ENCODE peak calls at places on chromosomes 5 and 9, in eight cellular contexts. One of them, this sample, is unnamed.

GRCh38 chr9:19102181-19102630 is 498 bp downstream of the HAUS6 start:
- DNase-seq in type B pancreatic cell: no peak
- DNase-seq in GM23338: peak
- DNase-seq in heart right ventricle: no peak
- DNase-seq in cardiac fibroblast: peak
- DNase-seq in ovary: peak
- DNase-seq in A673: peak
- DNase-seq in fibroblast of pulmonary artery: no peak
- DNase-seq in this sample: no peak

GRCh38 chr9:13358128-13358527 is 78.6 kb upstream of the MPDZ start:
- DNase-seq in A673: no peak
- DNase-seq in fibroblast of pulmonary artery: peak
- DNase-seq in heart right ventricle: no peak
- DNase-seq in type B pancreatic cell: no peak
- DNase-seq in ovary: no peak
- DNase-seq in cardiac fibroblast: peak
- DNase-seq in GM23338: no peak
- DNase-seq in this sample: peak

GRCh38 chr5:115435065-115435775 is 109.4 kb downstream of the FEM1C start:
- DNase-seq in GM23338: no peak
- DNase-seq in ovary: no peak
- DNase-seq in cardiac fibroblast: no peak
- DNase-seq in fibroblast of pulmonary artery: no peak
- DNase-seq in type B pancreatic cell: no peak
- DNase-seq in heart right ventricle: no peak
- DNase-seq in A673: no peak
- DNase-seq in this sample: no peak

GRCh38 chr5:142543951-142544753 is 141.7 kb downstream of the FGF1 start:
- DNase-seq in heart right ventricle: no peak
- DNase-seq in A673: no peak
- DNase-seq in cardiac fibroblast: peak
- DNase-seq in GM23338: no peak
- DNase-seq in fibroblast of pulmonary artery: peak
- DNase-seq in type B pancreatic cell: no peak
- DNase-seq in ovary: no peak
- DNase-seq in this sample: peak

GRCh38 chr9:11457809-11458785 is 845.3 kb upstream of the PTPRD start:
- DNase-seq in A673: peak
- DNase-seq in heart right ventricle: no peak
- DNase-seq in type B pancreatic cell: no peak
- DNase-seq in fibroblast of pulmonary artery: peak
- DNase-seq in cardiac fibroblast: no peak
- DNase-seq in GM23338: peak
- DNase-seq in ovary: no peak
- DNase-seq in this sample: no peak

GRCh38 chr9:114399381-114399780 is 11.6 kb upstream of the AKNA start:
- DNase-seq in heart right ventricle: no peak
- DNase-seq in type B pancreatic cell: no peak
- DNase-seq in GM23338: no peak
- DNase-seq in fibroblast of pulmonary artery: no peak
- DNase-seq in A673: no peak
- DNase-seq in ovary: peak
- DNase-seq in cardiac fibroblast: no peak
- DNase-seq in this sample: no peak

GRCh38 chr5:164958688-164959087 is 1453.3 kb downstream of the MAT2B start:
- DNase-seq in ovary: no peak
- DNase-seq in GM23338: no peak
- DNase-seq in A673: peak
- DNase-seq in fibroblast of pulmonary artery: no peak
- DNase-seq in type B pancreatic cell: no peak
- DNase-seq in cardiac fibroblast: no peak
- DNase-seq in heart right ventricle: no peak
- DNase-seq in this sample: no peak

GRCh38 chr5:159582756-159583523 is 252.7 kb upstream of the IL12B start:
- DNase-seq in heart right ventricle: no peak
- DNase-seq in GM23338: no peak
- DNase-seq in fibroblast of pulmonary artery: peak
- DNase-seq in cardiac fibroblast: peak
- DNase-seq in type B pancreatic cell: no peak
- DNase-seq in A673: no peak
- DNase-seq in ovary: no peak
- DNase-seq in this sample: no peak

GRCh38 chr9:9016597-9016996 is 1217.0 kb upstream of the DMAC1 start:
- DNase-seq in GM23338: no peak
- DNase-seq in type B pancreatic cell: no peak
- DNase-seq in ovary: no peak
- DNase-seq in cardiac fibroblast: no peak
- DNase-seq in fibroblast of pulmonary artery: no peak
- DNase-seq in A673: no peak
- DNase-seq in heart right ventricle: no peak
- DNase-seq in this sample: no peak

GRCh38 chr5:84286662-84287061 is 98.0 kb downstream of the EDIL3 start:
- DNase-seq in A673: no peak
- DNase-seq in cardiac fibroblast: no peak
- DNase-seq in heart right ventricle: no peak
- DNase-seq in fibroblast of pulmonary artery: no peak
- DNase-seq in type B pancreatic cell: no peak
- DNase-seq in ovary: no peak
- DNase-seq in GM23338: no peak
- DNase-seq in this sample: no peak

GRCh38 chr5:90191352-90192045 is 218.1 kb downstream of the CETN3 start:
- DNase-seq in cardiac fibroblast: no peak
- DNase-seq in fibroblast of pulmonary artery: no peak
- DNase-seq in type B pancreatic cell: no peak
- DNase-seq in ovary: no peak
- DNase-seq in A673: no peak
- DNase-seq in heart right ventricle: no peak
- DNase-seq in GM23338: no peak
- DNase-seq in this sample: no peak

GRCh38 chr9:95074632-95075269 is 242.8 kb downstream of the FANCC start:
- DNase-seq in A673: no peak
- DNase-seq in heart right ventricle: no peak
- DNase-seq in fibroblast of pulmonary artery: no peak
- DNase-seq in cardiac fibroblast: no peak
- DNase-seq in type B pancreatic cell: peak
- DNase-seq in ovary: no peak
- DNase-seq in GM23338: no peak
- DNase-seq in this sample: no peak

GRCh38 chr9:100505564-100506159 is 32.7 kb downstream of the TMEFF1 start:
- DNase-seq in GM23338: peak
- DNase-seq in heart right ventricle: peak
- DNase-seq in cardiac fibroblast: peak
- DNase-seq in ovary: peak
- DNase-seq in type B pancreatic cell: no peak
- DNase-seq in A673: peak
- DNase-seq in fibroblast of pulmonary artery: peak
- DNase-seq in this sample: peak

GRCh38 chr9:37997636-37998374 is 71.2 kb downstream of the SHB start:
- DNase-seq in ovary: no peak
- DNase-seq in fibroblast of pulmonary artery: no peak
- DNase-seq in heart right ventricle: no peak
- DNase-seq in GM23338: no peak
- DNase-seq in type B pancreatic cell: no peak
- DNase-seq in A673: no peak
- DNase-seq in cardiac fibroblast: no peak
- DNase-seq in this sample: peak

GRCh38 chr5:1782385-1783213 is 17.0 kb downstream of the MRPL36 start:
- DNase-seq in heart right ventricle: no peak
- DNase-seq in ovary: no peak
- DNase-seq in type B pancreatic cell: no peak
- DNase-seq in GM23338: no peak
- DNase-seq in fibroblast of pulmonary artery: no peak
- DNase-seq in A673: peak
- DNase-seq in cardiac fibroblast: no peak
- DNase-seq in this sample: no peak

DNA sequence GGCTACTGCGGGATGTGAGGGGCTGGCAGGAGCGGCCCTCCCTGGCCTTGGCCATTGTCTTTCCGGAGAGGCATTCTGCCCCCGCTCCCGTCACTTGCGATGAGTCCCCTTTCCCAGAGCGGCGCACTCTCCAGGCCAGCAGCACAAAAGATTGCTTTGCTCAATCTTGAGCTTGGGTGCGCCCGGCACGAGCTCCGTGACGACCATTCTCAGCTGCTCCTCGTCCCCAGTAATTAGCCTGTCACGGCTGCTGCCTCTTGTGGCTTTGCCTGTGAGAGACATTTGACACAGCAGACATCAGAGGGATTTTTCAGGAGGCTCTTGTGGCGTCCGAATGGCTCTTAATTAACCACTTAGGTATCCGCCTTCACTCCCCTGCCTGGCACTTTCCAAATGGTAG is 397.9 kb upstream of the IRX1 start:
- DNase-seq in heart right ventricle: no peak
- DNase-seq in type B pancreatic cell: no peak
- DNase-seq in A673: no peak
- DNase-seq in fibroblast of pulmonary artery: no peak
- DNase-seq in GM23338: peak
- DNase-seq in ovary: no peak
- DNase-seq in cardiac fibroblast: no peak
- DNase-seq in this sample: no peak
- TF ChIP-seq CTCF in heart right ventricle: no peak
- TF ChIP-seq CTCF in type B pancreatic cell: no peak
- TF ChIP-seq CTCF in A673: no peak
- TF ChIP-seq CTCF in fibroblast of pulmonary artery: no peak
- TF ChIP-seq CTCF in GM23338: no peak
- TF ChIP-seq CTCF in ovary: no peak
- TF ChIP-seq CTCF in cardiac fibroblast: no peak
- TF ChIP-seq CTCF in this sample: no peak

GRCh38 chr5:169814045-169814444 is 166.2 kb downstream of the INSYN2B start:
- DNase-seq in A673: no peak
- DNase-seq in heart right ventricle: no peak
- DNase-seq in GM23338: no peak
- DNase-seq in fibroblast of pulmonary artery: no peak
- DNase-seq in cardiac fibroblast: no peak
- DNase-seq in ovary: no peak
- DNase-seq in type B pancreatic cell: no peak
- DNase-seq in this sample: no peak
- TF ChIP-seq CTCF in A673: no peak
- TF ChIP-seq CTCF in heart right ventricle: no peak
- TF ChIP-seq CTCF in GM23338: no peak
- TF ChIP-seq CTCF in fibroblast of pulmonary artery: no peak
- TF ChIP-seq CTCF in cardiac fibroblast: no peak
- TF ChIP-seq CTCF in ovary: no peak
- TF ChIP-seq CTCF in type B pancreatic cell: no peak
- TF ChIP-seq CTCF in this sample: no peak

DNA sequence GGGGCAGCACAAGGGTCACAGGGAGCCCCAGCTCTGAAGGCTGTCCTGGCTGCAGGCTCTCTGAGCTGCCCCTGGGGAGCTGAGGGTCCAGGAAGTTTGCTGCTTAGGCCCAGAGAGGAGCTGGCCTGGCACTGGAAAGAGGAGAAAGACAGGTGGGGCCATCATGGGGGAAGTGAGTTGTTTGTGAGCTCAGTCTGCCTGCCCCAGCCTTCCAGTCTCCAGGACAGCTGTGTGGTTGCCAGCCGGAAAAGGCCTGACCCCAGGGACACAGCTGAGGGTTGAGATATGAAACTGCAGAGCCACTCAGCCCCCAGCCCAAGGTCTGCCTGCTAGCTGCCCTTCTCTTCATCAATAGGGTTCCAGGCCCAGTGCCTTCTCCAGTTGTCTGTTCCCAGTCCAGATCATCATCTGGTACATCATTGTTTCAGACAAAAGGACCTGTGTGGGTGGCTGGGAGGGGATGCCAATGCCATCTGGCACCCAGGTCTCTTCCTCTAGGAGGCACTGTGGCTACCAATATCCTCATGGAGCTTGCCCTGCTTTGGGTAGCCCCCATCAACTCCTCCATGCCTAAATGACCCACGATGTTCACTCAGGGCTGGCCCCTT is 4.2 kb upstream of the DDX41 start:
- DNase-seq in cardiac fibroblast: no peak
- DNase-seq in A673: no peak
- DNase-seq in ovary: no peak
- DNase-seq in GM23338: no peak
- DNase-seq in type B pancreatic cell: no peak
- DNase-seq in fibroblast of pulmonary artery: no peak
- DNase-seq in heart right ventricle: no peak
- DNase-seq in this sample: no peak
- TF ChIP-seq CTCF in cardiac fibroblast: peak
- TF ChIP-seq CTCF in A673: peak
- TF ChIP-seq CTCF in ovary: no peak
- TF ChIP-seq CTCF in GM23338: peak
- TF ChIP-seq CTCF in type B pancreatic cell: no peak
- TF ChIP-seq CTCF in fibroblast of pulmonary artery: peak
- TF ChIP-seq CTCF in heart right ventricle: no peak
- TF ChIP-seq CTCF in this sample: peak

GRCh38 chr5:155029240-155029639 is 15.7 kb downstream of the KIF4B start:
- DNase-seq in A673: no peak
- DNase-seq in GM23338: no peak
- DNase-seq in cardiac fibroblast: no peak
- DNase-seq in fibroblast of pulmonary artery: no peak
- DNase-seq in heart right ventricle: no peak
- DNase-seq in ovary: no peak
- DNase-seq in type B pancreatic cell: no peak
- DNase-seq in this sample: no peak

GRCh38 chr5:155025890-155026289 is 12.3 kb downstream of the KIF4B start:
- DNase-seq in ovary: no peak
- DNase-seq in GM23338: no peak
- DNase-seq in cardiac fibroblast: no peak
- DNase-seq in heart right ventricle: no peak
- DNase-seq in type B pancreatic cell: no peak
- DNase-seq in fibroblast of pulmonary artery: no peak
- DNase-seq in A673: no peak
- DNase-seq in this sample: no peak

GRCh38 chr5:155023320-155023719 is 9.8 kb downstream of the KIF4B start:
- DNase-seq in fibroblast of pulmonary artery: no peak
- DNase-seq in GM23338: no peak
- DNase-seq in cardiac fibroblast: no peak
- DNase-seq in heart right ventricle: no peak
- DNase-seq in type B pancreatic cell: no peak
- DNase-seq in A673: no peak
- DNase-seq in ovary: no peak
- DNase-seq in this sample: no peak

GRCh38 chr5:155024015-155024414 is 10.5 kb downstream of the KIF4B start:
- DNase-seq in heart right ventricle: no peak
- DNase-seq in A673: no peak
- DNase-seq in fibroblast of pulmonary artery: no peak
- DNase-seq in ovary: no peak
- DNase-seq in cardiac fibroblast: peak
- DNase-seq in type B pancreatic cell: no peak
- DNase-seq in GM23338: peak
- DNase-seq in this sample: no peak

DNA sequence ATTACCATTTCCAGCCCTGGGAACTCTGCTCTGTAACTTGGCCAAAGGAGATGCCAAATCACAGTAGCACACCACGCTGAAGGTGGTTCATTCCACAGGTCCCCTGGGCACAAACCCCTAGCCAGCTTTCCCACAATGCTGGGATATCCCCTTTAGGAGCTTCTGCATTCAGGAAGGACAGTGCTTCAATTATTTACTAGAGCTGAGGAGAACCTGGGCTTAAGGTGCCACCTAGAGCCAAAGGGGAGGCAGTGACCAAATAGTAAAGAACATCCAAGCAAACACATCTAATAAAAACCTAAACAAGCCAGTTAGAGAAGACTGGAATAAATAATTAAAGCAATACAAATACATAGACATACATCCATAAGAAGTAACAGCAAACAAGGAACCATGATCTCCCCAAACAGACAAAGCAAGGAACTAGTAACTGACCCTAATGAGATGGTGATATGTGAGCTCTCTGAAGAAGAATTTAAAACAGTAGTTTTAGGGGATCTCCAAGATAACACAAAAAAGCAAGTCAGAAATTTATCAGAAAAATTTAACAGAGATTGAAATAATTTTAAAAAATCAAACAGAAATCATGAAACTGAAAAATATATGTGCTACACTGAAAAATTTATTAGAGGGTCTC is 14.6 kb downstream of the KIF4B start:
- DNase-seq in ovary: no peak
- DNase-seq in A673: no peak
- DNase-seq in GM23338: peak
- DNase-seq in type B pancreatic cell: no peak
- DNase-seq in cardiac fibroblast: peak
- DNase-seq in heart right ventricle: no peak
- DNase-seq in fibroblast of pulmonary artery: peak
- DNase-seq in this sample: no peak
- TF ChIP-seq CTCF in ovary: no peak
- TF ChIP-seq CTCF in A673: peak
- TF ChIP-seq CTCF in GM23338: peak
- TF ChIP-seq CTCF in type B pancreatic cell: no peak
- TF ChIP-seq CTCF in cardiac fibroblast: peak
- TF ChIP-seq CTCF in heart right ventricle: no peak
- TF ChIP-seq CTCF in fibroblast of pulmonary artery: peak
- TF ChIP-seq CTCF in this sample: peak